ENCODE peak calls at places on chromosomes 5 and 9, in five cellular contexts. Z is sigmoid colon, D is A549, V is stomach, U is gastrocnemius medialis. X is an unnamed sample.

GRCh38 chr5:150142800-150143724 is 12.6 kb downstream of the PDGFRB start:
- DNase-seq in Z (peak; percentile 96), D (peak; percentile 78), V (no peak), U (peak; percentile 59), X (peak; percentile 74)

GRCh38 chr5:151895660-151896040 is 29.0 kb downstream of the GLRA1 start:
- DNase-seq in Z (no peak), D (no peak), V (no peak), U (no peak), X (no peak)

GRCh38 chr5:150539206-150539605 is 31.3 kb downstream of the NDST1 start:
- DNase-seq in Z (no peak), D (no peak), V (no peak), U (no peak), X (peak; percentile 63)

GRCh38 chr9:87957839-87958238 is 16.5 kb downstream of the CDK20 start:
- DNase-seq in Z (no peak), D (no peak), V (no peak), U (no peak), X (no peak)

GRCh38 chr5:154010660-154011059 is 28.1 kb downstream of the FAM114A2 start:
- DNase-seq in Z (no peak), D (no peak), V (no peak), U (no peak), X (peak; percentile 30)

GRCh38 chr9:23220957-23221356 is 605.1 kb downstream of the ELAVL2 start:
- DNase-seq in Z (no peak), D (no peak), V (no peak), U (no peak), X (no peak)

GRCh38 chr5:158485604-158486081 is 614.1 kb downstream of the EBF1 start:
- DNase-seq in Z (peak; percentile 66), D (no peak), V (no peak), U (no peak), X (no peak)

GRCh38 chr5:5886812-5887486 is 464.5 kb downstream of the ICE1 start:
- DNase-seq in Z (no peak), D (peak; percentile 14), V (peak; percentile 52), U (no peak), X (no peak)

GRCh38 chr5:144315994-144316634 is 145.4 kb downstream of the KCTD16 start:
- DNase-seq in Z (no peak), D (no peak), V (no peak), U (no peak), X (no peak)

GRCh38 chr9:112570731-112571167 is 84.1 kb downstream of the KIAA1958 start:
- DNase-seq in Z (no peak), D (no peak), V (peak; percentile 74), U (no peak), X (peak; percentile 69)

GRCh38 chr9:133031496-133031911 is 707 bp downstream of the GTF3C5 start:
- DNase-seq in Z (peak; percentile 22), D (peak; percentile 14), V (no peak), U (no peak), X (no peak)

GRCh38 chr5:44002381-44002901 is 386.8 kb downstream of the FGF10 start:
- DNase-seq in Z (no peak), D (peak; percentile 61), V (peak; percentile 74), U (no peak), X (peak; percentile 58)

GRCh38 chr5:21236104-21236503 is 1248.1 kb upstream of the CDH18 start:
- DNase-seq in Z (no peak), D (no peak), V (no peak), U (no peak), X (no peak)

GRCh38 chr5:21236896-21237830 is 1249.2 kb upstream of the CDH18 start:
- DNase-seq in Z (no peak), D (no peak), V (no peak), U (no peak), X (no peak)

GRCh38 chr5:21238786-21239185 is 1250.8 kb upstream of the CDH18 start:
- DNase-seq in Z (no peak), D (no peak), V (no peak), U (no peak), X (no peak)
- H3K4me3 ChIP-seq in Z (no peak overlapping the region), D (no peak overlapping the region), V (no peak overlapping the region), U (no peak overlapping the region), X (no peak overlapping the region)

DNA sequence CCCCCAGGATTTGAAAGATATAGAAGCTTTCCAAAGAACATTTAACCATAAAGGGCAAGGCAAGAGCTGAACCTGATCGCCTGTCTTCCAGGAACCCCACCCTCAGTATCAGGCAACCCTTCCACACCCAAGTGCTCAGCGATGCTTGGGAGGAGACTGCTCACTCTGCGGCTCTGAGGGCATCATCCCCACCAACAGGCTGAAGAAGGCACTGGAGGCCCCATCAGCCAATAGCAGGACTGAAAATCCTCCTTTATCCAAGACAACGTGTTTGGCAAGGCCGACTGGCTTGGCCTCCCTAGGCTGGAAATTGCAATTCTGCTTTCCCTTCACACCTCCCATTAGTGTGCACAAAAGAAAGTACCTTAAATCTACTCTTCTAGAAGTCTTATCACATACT is 1.4 kb upstream of the PPP2CA start:
- DNase-seq in Z (peak; percentile 69), D (peak; percentile 64), V (no peak), U (no peak), X (no peak)
- TF ChIP-seq POLR2A in Z (no peak), D (no peak), V (no peak), U (no peak), X (no peak)

GRCh38 chr5:59037453-59038168 is 454.7 kb downstream of the RAB3C start:
- DNase-seq in Z (no peak), D (peak; percentile 67), V (no peak), U (no peak), X (no peak)
- H3K4me3 ChIP-seq in Z (peak overlapping the region; percentile 72), D (peak overlapping the region; percentile 74), V (peak overlapping the region; percentile 78), U (peak overlapping the region; percentile 75), X (peak overlapping the region; percentile 74)

DNA sequence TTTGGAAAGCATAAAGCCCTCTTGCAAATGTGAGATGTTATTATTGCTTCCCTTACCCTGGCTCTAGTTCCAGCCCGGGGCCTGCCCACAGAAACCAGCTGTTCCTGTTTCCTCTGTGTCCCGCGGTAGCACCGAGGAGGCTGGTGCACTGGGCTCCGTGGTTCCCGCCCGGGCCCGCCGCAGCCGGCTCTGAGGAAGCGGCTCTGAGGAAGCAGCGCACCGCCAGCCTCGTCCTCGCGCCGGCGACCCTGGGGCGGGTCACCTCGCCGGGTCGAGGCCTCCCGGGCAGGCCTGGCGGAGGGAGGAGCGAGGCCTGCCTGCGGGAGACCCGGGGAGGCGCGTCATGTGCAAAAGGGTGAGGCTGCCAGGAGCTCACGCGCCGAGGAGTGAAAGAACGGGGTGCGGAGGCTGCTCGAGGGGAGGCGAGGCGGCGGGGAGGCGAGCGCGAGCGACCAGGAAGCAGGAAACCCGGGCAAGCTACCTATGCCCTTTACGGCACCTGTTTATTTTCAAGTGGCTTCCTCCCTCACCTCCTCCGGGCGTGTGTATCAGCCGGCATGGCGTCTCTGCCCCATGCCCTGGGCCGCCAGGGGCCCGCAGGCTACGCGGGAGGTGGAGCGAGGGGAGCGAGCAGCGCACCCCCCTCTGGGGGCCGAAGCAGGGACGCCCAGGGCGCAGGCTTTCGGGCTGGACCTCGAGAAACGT is 61.3 kb upstream of the MEGF10 start:
- DNase-seq in Z (peak; percentile 78), D (peak; percentile 23), V (peak; percentile 61), U (peak; percentile 10), X (peak; percentile 64)
- TF ChIP-seq POLR2A in Z (no peak), D (peak; percentile 29), V (no peak), U (no peak), X (no peak)

X was measured in adrenal gland.